ENCODE peak calls at places on chromosome 11, in six cellular contexts. Y is H1, I is GM12878, L is HepG2, D is K562, V is SK-N-SH. Z is an unnamed sample.

GRCh38 chr11:42727879-42728278 is 583.9 kb upstream of the API5 start:
- DNase-seq in Y (no peak), I (no peak), L (no peak), D (no peak), V (no peak), Z (no peak)

GRCh38 chr11:12702999-12703453 is 28.8 kb downstream of the TEAD1 start:
- DNase-seq in Y (no peak), I (no peak), L (no peak), D (no peak), V (no peak), Z (no peak)

GRCh38 chr11:121687961-121688566 is 235.3 kb upstream of the SORL1-AS1 start:
- DNase-seq in Y (no peak), I (no peak), L (no peak), D (no peak), V (no peak), Z (no peak)

GRCh38 chr11:117950320-117950719 is 21.1 kb upstream of the TMPRSS13 start:
- DNase-seq in Y (peak; percentile 22), I (no peak), L (no peak), D (no peak), V (no peak), Z (no peak)

GRCh38 chr11:134034496-134035381 is 34.1 kb upstream of the JAM3 start:
- DNase-seq in Y (no peak), I (no peak), L (no peak), D (no peak), V (no peak), Z (no peak)

GRCh38 chr11:120792306-120792705 is 231.6 kb upstream of the TBCEL start:
- DNase-seq in Y (no peak), I (no peak), L (no peak), D (no peak), V (no peak), Z (no peak)

GRCh38 chr11:128469220-128469619 is 118.1 kb downstream of the ETS1 start:
- DNase-seq in Y (no peak), I (peak; percentile 77), L (no peak), D (no peak), V (no peak), Z (no peak)

GRCh38 chr11:124311677-124312076 is 2.1 kb downstream of the OR8D1 start:
- DNase-seq in Y (no peak), I (no peak), L (no peak), D (no peak), V (no peak), Z (no peak)

GRCh38 chr11:17063171-17064002 is 14.1 kb downstream of the RPS13 start:
- DNase-seq in Y (peak; percentile 93), I (peak; percentile 17), L (peak; percentile 54), D (peak; percentile 62), V (peak; percentile 79), Z (peak; percentile 58)

GRCh38 chr11:103326070-103326794 is 217.0 kb downstream of the DYNC2H1 start:
- DNase-seq in Y (peak; percentile 65), I (peak; percentile 17), L (peak; percentile 51), D (peak; percentile 10), V (peak; percentile 45), Z (peak; percentile 71)

GRCh38 chr11:108597736-108598355 is 4.3 kb upstream of the EXPH5 start:
- DNase-seq in Y (no peak), I (no peak), L (no peak), D (no peak), V (no peak), Z (no peak)

GRCh38 chr11:41047229-41047628 is 412.2 kb downstream of the LRRC4C start:
- DNase-seq in Y (no peak), I (no peak), L (no peak), D (no peak), V (no peak), Z (no peak)

GRCh38 chr11:41040474-41040873 is 419.0 kb downstream of the LRRC4C start:
- DNase-seq in Y (no peak), I (no peak), L (no peak), D (no peak), V (no peak), Z (no peak)

GRCh38 chr11:41039592-41039991 is 419.9 kb downstream of the LRRC4C start:
- DNase-seq in Y (no peak), I (no peak), L (no peak), D (no peak), V (no peak), Z (no peak)

DNA sequence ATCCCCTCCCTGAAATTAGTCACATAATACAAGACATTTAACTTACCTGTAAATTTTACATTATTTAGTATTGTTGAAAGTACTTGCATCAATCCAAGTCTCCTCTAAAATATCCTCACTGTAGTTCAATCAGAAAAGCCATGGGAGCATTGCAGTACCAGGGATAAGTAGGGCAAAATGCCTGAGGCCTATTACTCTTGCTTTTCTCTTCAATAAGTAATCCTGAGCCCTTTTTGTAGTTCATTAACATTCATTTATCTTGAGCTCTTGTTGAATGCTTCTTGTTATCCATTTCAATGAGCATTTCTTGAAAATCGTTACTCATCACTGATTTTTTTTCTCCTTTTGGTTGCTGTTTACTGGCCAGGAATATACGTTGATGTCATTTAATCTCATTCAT is 414.7 kb downstream of the LRRC4C start:
- DNase-seq in Y (no peak), I (no peak), L (no peak), D (no peak), V (no peak), Z (no peak)
- H3K4me3 ChIP-seq in Y (no peak overlapping the region), I (no peak overlapping the region), L (no peak overlapping the region), D (no peak overlapping the region), V (no peak overlapping the region), Z (no peak overlapping the region)

DNA sequence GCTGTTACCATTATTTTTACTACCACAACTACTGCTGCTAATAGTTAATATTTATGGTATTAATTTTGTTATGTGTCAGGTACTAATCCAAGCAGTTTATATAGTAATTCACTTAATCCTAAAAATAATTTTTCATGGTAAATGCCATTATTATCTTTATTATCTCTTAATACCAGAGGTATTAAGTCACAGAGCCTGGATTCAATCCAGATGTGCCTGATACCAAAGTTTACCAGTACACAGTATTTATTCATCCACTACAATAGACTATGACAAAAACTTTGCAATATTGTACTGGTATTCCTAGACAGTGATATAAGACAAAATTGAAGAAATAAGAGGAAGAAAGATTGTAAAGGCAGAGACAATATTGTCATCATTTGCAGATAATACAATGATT is 24.5 kb downstream of the MAP6 start:
- DNase-seq in Y (no peak), I (no peak), L (no peak), D (no peak), V (no peak), Z (no peak)
- TF ChIP-seq GABPA in Y (no peak), I (no peak), L (no peak), D (no peak), V (no peak), Z (no peak)

GRCh38 chr11:93567406-93567819 is 24.2 kb upstream of the SMCO4 start:
- DNase-seq in Y (no peak), I (no peak), L (no peak), D (no peak), V (no peak), Z (no peak)
- TF ChIP-seq POLR2AphosphoS5 in Y (no peak), I (no peak), L (no peak), D (no peak), V (no peak), Z (no peak)

GRCh38 chr11:75146711-75147110 is 4.2 kb upstream of the SLCO2B1 start:
- DNase-seq in Y (no peak), I (no peak), L (no peak), D (no peak), V (no peak), Z (no peak)

GRCh38 chr11:75147191-75147874 is 3.6 kb upstream of the SLCO2B1 start:
- DNase-seq in Y (no peak), I (no peak), L (no peak), D (no peak), V (peak; percentile 74), Z (no peak)

GRCh38 chr11:75145972-75146519 is 4.9 kb upstream of the SLCO2B1 start:
- DNase-seq in Y (no peak), I (no peak), L (no peak), D (no peak), V (no peak), Z (no peak)

GRCh38 chr11:75144716-75145014 is 6.2 kb upstream of the SLCO2B1 start:
- DNase-seq in Y (no peak), I (no peak), L (no peak), D (no peak), V (no peak), Z (no peak)

DNA sequence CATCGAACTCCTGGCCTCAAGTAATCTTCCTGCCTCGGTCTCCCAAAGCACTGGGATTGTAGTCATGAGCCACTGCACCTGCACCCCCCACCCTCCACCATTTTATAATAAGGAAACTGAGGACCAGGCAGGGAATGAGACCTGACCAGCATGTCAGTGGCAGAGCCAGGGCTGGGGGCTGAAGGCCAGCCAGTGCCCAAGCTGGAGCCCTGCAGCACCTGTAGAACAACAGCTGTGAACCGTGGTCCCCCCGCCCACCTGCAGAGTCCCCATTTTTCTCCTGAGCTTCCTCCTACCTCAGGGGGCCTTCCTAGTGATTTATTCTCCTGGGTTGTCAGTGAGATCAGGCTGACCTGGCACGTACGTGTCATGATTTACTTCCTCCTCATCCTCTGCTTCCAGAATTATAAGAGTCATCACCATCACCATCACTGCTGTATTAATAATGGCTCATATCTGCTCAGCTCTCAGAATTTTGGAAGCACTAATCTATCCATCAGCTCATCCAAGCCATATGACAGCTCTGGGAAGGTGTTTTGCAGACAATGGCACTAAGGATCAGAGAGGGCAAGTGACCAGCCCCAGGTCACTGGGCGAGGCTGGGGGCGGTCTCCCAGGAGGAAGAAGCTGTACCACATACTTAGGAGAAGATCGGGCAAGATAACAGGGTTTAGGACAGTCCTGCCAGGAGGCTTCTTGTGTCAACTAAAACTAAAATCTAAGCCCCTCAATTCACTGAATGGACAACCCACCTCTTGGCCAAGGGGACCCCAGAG is 5.5 kb upstream of the SLCO2B1 start:
- DNase-seq in Y (no peak), I (no peak), L (no peak), D (no peak), V (no peak), Z (no peak)
- H3K4me3 ChIP-seq in Y (no peak overlapping the region), I (no peak overlapping the region), L (no peak overlapping the region), D (no peak overlapping the region), V (no peak overlapping the region), Z (no peak overlapping the region)

DNA sequence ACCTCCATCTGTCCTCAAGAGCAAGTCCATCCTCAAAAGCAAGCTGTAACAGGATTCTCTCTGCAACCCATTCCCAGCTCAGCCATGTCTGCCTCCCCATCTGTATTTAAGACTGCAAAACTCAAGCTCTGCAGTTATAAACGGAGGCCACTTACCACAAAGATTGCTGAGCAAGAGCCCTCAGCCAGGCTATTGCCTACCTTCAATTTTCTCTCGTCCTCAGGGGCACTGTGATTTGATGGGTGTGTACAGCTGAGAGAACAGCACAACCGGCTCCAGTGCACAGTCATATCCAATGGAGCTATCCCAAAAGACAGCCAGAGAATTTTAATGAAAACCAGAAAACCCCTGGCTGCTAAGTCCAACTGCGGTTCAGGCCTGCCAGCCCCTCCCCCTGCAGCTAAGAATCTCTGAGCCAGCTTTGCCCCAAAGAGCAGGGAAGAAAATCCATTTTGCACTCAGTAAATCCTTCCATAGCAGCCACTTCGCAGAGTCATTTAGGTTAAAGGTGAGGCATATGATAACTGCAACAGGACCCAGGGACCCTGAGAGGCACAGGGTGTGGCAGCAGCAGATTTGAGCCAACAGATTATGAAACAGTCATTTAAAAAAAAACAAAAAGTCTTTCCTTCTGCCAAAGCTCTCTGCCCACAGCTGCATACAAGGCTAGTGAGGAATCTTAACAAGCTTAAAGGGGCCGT is 37.6 kb downstream of the RAB30 start:
- DNase-seq in Y (no peak), I (no peak), L (no peak), D (no peak), V (peak; percentile 69), Z (no peak)
- TF ChIP-seq GABPA in Y (no peak), I (no peak), L (no peak), D (no peak), V (no peak), Z (no peak)

GRCh38 chr11:41459602-41460405 is at the start of gene LRRC4C:
- DNase-seq in Y (peak; percentile 52), I (no peak), L (no peak), D (no peak), V (peak; percentile 9), Z (no peak)
- TF ChIP-seq POLR2AphosphoS5 in Y (no peak), I (no peak), L (no peak), D (no peak), V (no peak), Z (no peak)

Z was measured in HL-60.